ENCODE peak calls at places on chromosomes 16 and 17, in ten cellular contexts. Z, R, X, M, P, G, Q, U, F and V are unnamed samples.

GRCh38 chr17:7405413-7405881 is 1.6 kb upstream of the TMEM256 start:
- DNase-seq in P (no peak), Z (no peak), X (peak), F (peak), R (peak), Q (no peak), M (no peak), U (no peak), G (no peak), V (no peak)

GRCh38 chr17:67689534-67690177 is 28.1 kb upstream of the NOL11 start:
- DNase-seq in G (peak), M (peak), Z (peak), X (peak), Q (peak), R (peak), U (peak), P (peak), F (peak), V (peak)

GRCh38 chr17:54971147-54971546 is 2.6 kb downstream of the STXBP4 start:
- DNase-seq in F (no peak), P (no peak), U (no peak), R (no peak), Z (no peak), M (no peak), Q (no peak), G (no peak), X (no peak), V (no peak)

GRCh38 chr16:51095890-51096626 is 55.0 kb downstream of the SALL1 start:
- DNase-seq in F (no peak), X (no peak), U (no peak), Z (no peak), G (no peak), R (no peak), M (no peak), Q (no peak), P (no peak), V (no peak)

GRCh38 chr17:40168262-40168832 is 8.9 kb upstream of the RAPGEFL1 start:
- DNase-seq in X (peak), Z (no peak), Q (peak), U (peak), M (peak), P (no peak), R (peak), G (peak), F (peak), V (peak)

GRCh38 chr17:49631496-49631895 is 46.4 kb downstream of the SPOP start:
- DNase-seq in R (no peak), Z (no peak), M (peak), G (no peak), U (peak), P (no peak), X (no peak), Q (no peak), F (no peak), V (no peak)

GRCh38 chr16:89132194-89133005 is 38.7 kb downstream of the ACSF3 start:
- DNase-seq in Q (no peak), R (no peak), M (no peak), X (no peak), P (no peak), F (no peak), U (no peak), Z (peak), G (no peak), V (no peak)

GRCh38 chr16:81181013-81181720 is 57.3 kb upstream of the BCO1 start:
- DNase-seq in M (peak), Z (peak), Q (peak), P (peak), R (peak), G (peak), F (peak), X (peak), U (peak), V (peak)

GRCh38 chr16:88451586-88452484 is 1.2 kb upstream of the ZFPM1 start:
- DNase-seq in R (no peak), F (no peak), M (no peak), U (no peak), P (no peak), Z (no peak), G (no peak), Q (no peak), X (no peak), V (no peak)

GRCh38 chr16:75000481-75001081 is 1.8 kb downstream of the ZNRF1 start:
- DNase-seq in G (no peak), M (peak), R (peak), P (no peak), F (peak), Q (peak), X (peak), Z (peak), U (no peak), V (no peak)

GRCh38 chr17:9755083-9755482 is 36.3 kb downstream of the DHRS7C start:
- DNase-seq in X (no peak), U (peak), F (no peak), Q (no peak), G (no peak), P (no peak), R (no peak), M (peak), Z (no peak), V (no peak)

GRCh38 chr17:58693751-58694150 is 1.3 kb downstream of the RAD51C start:
- DNase-seq in X (no peak), G (no peak), M (no peak), Z (no peak), U (no peak), Q (no peak), R (no peak), P (no peak), F (no peak), V (no peak)

GRCh38 chr16:53056528-53056881 is 1.7 kb downstream of the CHD9 start:
- DNase-seq in Q (no peak), R (no peak), M (peak), F (no peak), P (no peak), U (peak), G (no peak), Z (no peak), X (peak), V (no peak)

GRCh38 chr17:64103751-64104364 is 26.1 kb downstream of the ERN1 start:
- DNase-seq in Q (peak), X (no peak), R (no peak), M (peak), P (no peak), U (peak), Z (no peak), G (no peak), F (peak), V (no peak)

GRCh38 chr16:23679274-23679985 is 741 bp downstream of the PLK1 start:
- DNase-seq in X (peak), Z (peak), Q (peak), M (peak), F (peak), R (peak), G (peak), P (no peak), U (no peak), V (no peak)

GRCh38 chr16:21260870-21261791 is 17.0 kb downstream of the CRYM start:
- DNase-seq in Z (peak), P (peak), G (peak), F (peak), Q (peak), M (peak), R (no peak), U (peak), X (peak), V (peak)

GRCh38 chr17:82889496-82890338 is 49.9 kb upstream of the ZNF750 start:
- DNase-seq in Z (no peak), U (no peak), X (no peak), F (no peak), Q (peak), R (no peak), P (peak), G (peak), M (no peak), V (no peak)

GRCh38 chr16:30786936-30787612 is at the start of gene ZNF629:
- DNase-seq in F (peak), P (peak), G (no peak), Z (peak), M (peak), X (peak), Q (peak), U (peak), R (peak), V (peak)

GRCh38 chr16:12319464-12320030 is 343.0 kb downstream of the SNX29 start:
- DNase-seq in Q (no peak), X (no peak), U (no peak), P (no peak), R (peak), M (no peak), Z (peak), G (no peak), F (no peak), V (no peak)

GRCh38 chr16:46688101-46688656 is 799 bp downstream of the VPS35 start:
- DNase-seq in R (no peak), G (peak), X (peak), Z (no peak), M (peak), U (no peak), Q (peak), P (peak), F (no peak), V (no peak)

GRCh38 chr17:57677301-57677700 is 67.8 kb downstream of the CCDC182 start:
- DNase-seq in R (no peak), P (no peak), Z (no peak), X (no peak), Q (no peak), G (no peak), F (no peak), U (no peak), M (no peak), V (no peak)

GRCh38 chr17:80889897-80890550 is 101.6 kb upstream of the CHMP6 start:
- DNase-seq in F (no peak), Z (no peak), X (no peak), U (no peak), Q (no peak), G (no peak), R (no peak), P (no peak), M (no peak), V (no peak)

GRCh38 chr17:63881935-63882601 is at the start of gene GH2:
- DNase-seq in Q (peak), U (peak), P (no peak), X (peak), Z (peak), M (peak), F (peak), R (peak), G (peak), V (no peak)

GRCh38 chr17:29089601-29090044 is 46.7 kb downstream of the PIPOX start:
- DNase-seq in F (no peak), Z (no peak), M (no peak), X (no peak), P (no peak), G (no peak), Q (no peak), U (no peak), R (no peak), V (no peak)

GRCh38 chr17:79981090-79981489 is 54.6 kb downstream of the TBC1D16 start:
- DNase-seq in G (no peak), P (no peak), R (no peak), Q (no peak), X (no peak), F (no peak), M (no peak), Z (no peak), U (no peak), V (no peak)

GRCh38 chr17:5715478-5715877 is 131.2 kb upstream of the NLRP1 start:
- DNase-seq in U (no peak), R (no peak), P (no peak), X (no peak), Q (no peak), Z (no peak), M (no peak), F (no peak), G (no peak), V (no peak)

GRCh38 chr17:74749262-74750038 is 1.0 kb downstream of the NHERF1 start:
- DNase-seq in X (peak), U (no peak), P (peak), M (peak), Q (no peak), G (no peak), F (peak), Z (no peak), R (peak), V (no peak)

GRCh38 chr16:27690604-27691003 is 140.7 kb downstream of the KATNIP start:
- DNase-seq in Z (no peak), U (peak), X (no peak), Q (no peak), G (no peak), M (peak), F (peak), P (no peak), R (no peak), V (no peak)

GRCh38 chr17:77521076-77521475 is 380.3 kb downstream of the SEC14L1 start:
- DNase-seq in P (no peak), Z (no peak), X (no peak), Q (no peak), M (no peak), F (no peak), U (no peak), R (no peak), G (no peak), V (no peak)

GRCh38 chr17:9170822-9171221 is 149.5 kb downstream of the NTN1 start:
- DNase-seq in P (no peak), G (no peak), R (no peak), Z (no peak), M (no peak), Q (no peak), U (no peak), F (peak), X (no peak), V (no peak)

GRCh38 chr17:50062323-50063243 is 6.7 kb downstream of the ITGA3 start:
- DNase-seq in M (peak), R (peak), X (peak), Q (peak), F (peak), U (peak), P (peak), Z (no peak), G (peak), V (peak)

GRCh38 chr16:67678354-67679023 is 11.9 kb downstream of the C16orf86 start:
- DNase-seq in R (no peak), G (no peak), P (no peak), Q (no peak), M (no peak), Z (no peak), X (no peak), U (no peak), F (no peak), V (no peak)

GRCh38 chr16:77060614-77061013 is 130.4 kb upstream of the MON1B start:
- DNase-seq in F (no peak), P (no peak), R (no peak), M (no peak), Z (no peak), X (no peak), G (no peak), U (no peak), Q (no peak), V (no peak)

GRCh38 chr16:56610017-56610608 is 1.7 kb downstream of the MT2A start:
- DNase-seq in U (peak), Z (no peak), P (peak), F (peak), R (no peak), M (peak), Q (peak), G (peak), X (peak), V (peak)

GRCh38 chr17:59783221-59784016 is 76.0 kb downstream of the VMP1 start:
- DNase-seq in U (peak), P (no peak), M (peak), R (no peak), G (peak), X (peak), F (no peak), Z (peak), Q (peak), V (no peak)

DNA sequence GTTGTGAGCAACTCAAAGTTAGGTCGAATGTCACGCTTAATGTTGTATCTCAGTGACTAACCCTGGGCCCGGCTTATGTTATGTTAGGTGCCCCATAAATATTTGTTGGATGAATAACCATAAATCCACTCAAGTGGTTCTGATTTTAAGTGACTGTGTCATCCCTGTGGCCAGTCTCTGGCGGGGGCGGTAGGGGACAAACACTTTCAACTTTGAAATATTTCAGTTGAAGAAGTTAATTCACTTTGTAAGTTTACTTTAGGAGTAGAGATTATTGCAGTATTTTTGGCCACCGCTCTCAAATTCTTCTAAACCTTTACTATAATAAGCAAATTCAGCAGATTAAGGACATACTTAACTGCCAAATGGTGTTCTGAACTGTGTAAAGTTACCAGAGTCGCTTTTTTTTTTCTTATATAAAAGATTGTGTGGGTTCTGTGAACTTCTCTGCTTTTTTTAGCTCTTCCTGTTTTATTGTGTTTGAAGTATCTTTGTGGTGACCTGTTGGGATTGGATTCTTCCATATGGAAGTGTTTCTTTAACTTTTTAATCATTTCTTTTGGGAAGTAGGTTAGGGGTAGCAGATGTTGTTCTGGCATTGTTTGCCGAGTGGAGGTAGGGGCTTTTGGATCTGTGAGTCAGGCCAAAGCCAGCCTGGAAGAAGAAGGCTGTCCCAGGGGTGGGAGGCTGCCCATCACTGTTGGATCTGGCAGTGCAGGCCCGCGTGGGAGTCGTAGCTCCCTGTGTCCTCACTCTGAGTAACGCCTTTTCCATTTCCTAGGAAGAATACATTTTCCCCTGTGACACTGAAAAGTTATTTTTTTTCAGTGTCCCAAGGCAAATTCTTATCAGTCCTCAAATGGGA is 61.4 kb upstream of the TBX2 start:
- DNase-seq in G (peak), F (peak), P (no peak), R (no peak), Q (peak), Z (no peak), X (peak), U (peak), M (peak), V (peak)
- H3K4me3 ChIP-seq in G (no peak), F (no peak), P (no peak), R (no peak), Q (no peak), Z (no peak), X (peak), U (no peak), M (no peak), V (no peak)

GRCh38 chr16:2428787-2429036 is 535 bp upstream of the CCNF start:
- DNase-seq in F (no peak), G (no peak), M (no peak), Q (no peak), X (no peak), Z (no peak), P (no peak), U (no peak), R (no peak), V (no peak)

GRCh38 chr16:2427526-2427925 is 1.7 kb upstream of the CCNF start:
- DNase-seq in Q (no peak), P (no peak), Z (no peak), U (no peak), X (no peak), M (no peak), F (no peak), G (no peak), R (no peak), V (no peak)

GRCh38 chr16:2428051-2428786 is 1.0 kb upstream of the CCNF start:
- DNase-seq in Z (peak), U (no peak), P (peak), X (peak), G (peak), F (peak), Q (peak), R (peak), M (peak), V (no peak)

GRCh38 chr16:2429771-2430663 is 770 bp downstream of the CCNF start:
- DNase-seq in F (peak), R (peak), X (peak), Q (peak), P (no peak), U (no peak), M (peak), Z (peak), G (peak), V (no peak)

DNA sequence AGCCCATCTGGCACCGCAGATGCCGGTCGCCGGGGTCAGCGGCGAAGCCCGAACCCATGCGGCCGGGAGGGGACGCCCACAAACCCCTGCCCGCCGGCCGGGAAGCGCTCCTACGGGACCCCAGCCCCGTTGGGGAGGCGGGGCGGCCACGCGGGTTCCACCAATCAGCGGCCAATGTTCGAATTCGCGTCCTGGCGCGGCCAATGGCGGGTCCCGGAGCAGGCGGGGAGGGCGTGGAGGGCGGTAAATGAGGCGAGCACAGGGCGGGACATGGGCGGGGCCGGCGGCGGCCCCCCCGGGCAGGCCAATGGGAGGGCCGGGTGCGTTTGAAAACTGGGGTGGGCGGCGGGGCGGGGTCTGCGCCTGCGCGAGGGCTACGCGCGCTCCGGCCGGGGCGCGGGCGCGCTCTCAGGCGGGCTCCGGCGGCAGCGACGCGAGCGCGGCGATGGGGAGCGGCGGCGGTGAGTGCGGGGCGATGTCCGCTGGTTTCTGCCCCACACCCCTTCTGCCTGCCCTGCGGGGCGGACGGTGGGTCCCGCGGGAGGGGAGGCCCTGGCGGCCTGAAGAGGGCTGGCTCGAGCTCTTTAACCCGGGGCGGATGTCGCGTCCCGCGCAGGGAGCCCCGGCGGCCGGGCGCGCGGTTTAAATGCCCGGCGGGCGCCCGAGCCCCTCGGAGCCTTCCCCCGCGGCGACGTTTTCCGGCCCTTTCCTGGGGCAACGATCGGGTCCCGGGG is at the start of gene CCNF:
- DNase-seq in Z (peak), G (peak), U (peak), P (peak), M (peak), Q (peak), X (peak), F (peak), R (peak), V (peak)
- H3K4me3 ChIP-seq in Z (peak), G (peak), U (peak), P (peak), M (peak), Q (peak), X (peak), F (peak), R (peak), V (peak)

GRCh38 chr16:85350973-85351372 is 238.7 kb upstream of the CIBAR2 start:
- DNase-seq in U (peak), R (peak), Z (peak), G (peak), P (peak), Q (peak), M (peak), X (peak), F (peak), V (peak)
- H3K4me3 ChIP-seq in U (no peak), R (no peak), Z (no peak), G (no peak), P (no peak), Q (no peak), M (no peak), X (no peak), F (no peak), V (no peak)

GRCh38 chr17:19000531-19001011 is 4.0 kb downstream of the FAM83G start:
- DNase-seq in Z (peak), F (peak), Q (peak), R (no peak), U (peak), P (no peak), G (peak), M (peak), X (no peak), V (no peak)

GRCh38 chr17:19003966-19004600 is 481 bp downstream of the FAM83G start:
- DNase-seq in Z (no peak), G (peak), R (peak), P (peak), U (peak), F (no peak), Q (peak), M (peak), X (peak), V (no peak)

GRCh38 chr17:19002805-19003542 is 1.6 kb downstream of the FAM83G start:
- DNase-seq in Q (peak), R (no peak), F (no peak), U (peak), Z (no peak), G (peak), M (peak), P (no peak), X (peak), V (no peak)

GRCh38 chr17:19003543-19003965 is 1.0 kb downstream of the FAM83G start:
- DNase-seq in X (no peak), G (no peak), F (no peak), U (peak), Z (no peak), Q (no peak), R (no peak), M (no peak), P (no peak), V (no peak)

DNA sequence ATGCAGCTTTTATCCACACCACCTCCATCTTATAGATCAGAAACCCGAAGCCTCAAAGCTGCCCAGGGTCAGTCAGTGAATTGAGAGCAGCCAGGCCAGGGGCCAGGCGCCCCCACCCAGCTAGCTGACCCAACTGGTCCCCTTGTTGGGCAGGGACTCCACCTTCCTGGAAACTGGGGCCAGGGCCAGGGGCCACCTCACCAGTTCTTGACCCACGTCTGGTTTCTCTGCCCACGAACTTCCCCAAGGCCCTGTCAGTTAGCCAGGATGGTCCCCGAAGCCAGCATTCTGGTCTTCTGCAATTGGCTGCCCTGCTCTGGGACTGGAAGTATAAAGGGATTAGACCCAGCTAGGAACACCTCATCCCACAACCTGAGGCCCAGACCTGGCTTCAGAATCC is 2.4 kb downstream of the FAM83G start:
- DNase-seq in G (no peak), Z (no peak), P (no peak), U (no peak), R (no peak), X (no peak), M (no peak), Q (no peak), F (no peak), V (no peak)
- H3K4me3 ChIP-seq in G (peak), Z (no peak), P (no peak), U (peak), R (no peak), X (no peak), M (no peak), Q (peak), F (no peak), V (no peak)